ENCODE peak calls at places on chromosomes 11 and 22, in seven cellular contexts. R is IMR-90, P is H1, S is OCI-LY7, U is K562, O is PC-3, A is GM23248. X is an unnamed sample. For H4K20me1, the result is how much of the 10 kb centered on the place peaks cover.

GRCh38 chr11:14443642-14444041 is 56.0 kb downstream of the COPB1 start:
- DNase-seq in R (peak), P (no peak), S (no peak), U (no peak), O (peak), A (peak), X (peak)

GRCh38 chr22:47201996-47202818 is 439.8 kb downstream of the TBC1D22A start:
- DNase-seq in R (no peak), P (peak), S (no peak), U (no peak), O (no peak), A (no peak), X (no peak)

GRCh38 chr11:22725079-22725478 is 58.7 kb downstream of the GAS2 start:
- DNase-seq in R (peak), P (no peak), S (no peak), U (no peak), O (no peak), A (no peak), X (no peak)

GRCh38 chr11:45739866-45740265 is 65.1 kb upstream of the SLC35C1 start:
- DNase-seq in R (no peak), P (no peak), S (no peak), U (no peak), O (no peak), A (no peak), X (no peak)

GRCh38 chr22:19576460-19577421 is 52.5 kb upstream of the CLDN5 start:
- DNase-seq in R (peak), P (no peak), S (peak), U (peak), O (peak), A (peak), X (peak)

GRCh38 chr11:115612331-115612730 is 108.1 kb upstream of the CADM1 start:
- DNase-seq in R (peak), P (no peak), S (no peak), U (no peak), O (no peak), A (peak), X (no peak)

GRCh38 chr22:20783844-20784723 is 10.2 kb downstream of the SERPIND1 start:
- DNase-seq in R (peak), P (peak), S (peak), U (peak), O (peak), A (peak), X (peak)

GRCh38 chr11:111189466-111189865 is 56.1 kb upstream of the POU2AF2 start:
- DNase-seq in R (peak), P (no peak), S (peak), U (no peak), O (no peak), A (peak), X (no peak)

GRCh38 chr11:93054881-93055280 is 85.4 kb downstream of the MTNR1B start:
- DNase-seq in R (peak), P (no peak), S (no peak), U (peak), O (peak), A (peak), X (peak)

GRCh38 chr22:47996446-47996857 is 1234.0 kb downstream of the TBC1D22A start:
- DNase-seq in R (no peak), P (no peak), S (peak), U (no peak), O (no peak), A (no peak), X (no peak)

GRCh38 chr11:56990702-56991101 is 2.0 kb downstream of the OR5AK2 start:
- DNase-seq in R (no peak), P (no peak), S (no peak), U (no peak), O (no peak), A (no peak), X (no peak)

GRCh38 chr22:41280065-41280464 is 5.9 kb downstream of the RANGAP1 start:
- DNase-seq in R (no peak), P (no peak), S (no peak), U (no peak), O (no peak), A (no peak), X (no peak)

GRCh38 chr22:38305481-38306448 is 11.5 kb downstream of the CSNK1E start:
- DNase-seq in R (peak), P (no peak), S (peak), U (peak), O (no peak), A (peak), X (peak)

GRCh38 chr11:57781529-57781943 is 19.9 kb downstream of the CTNND1 start:
- DNase-seq in R (peak), P (peak), S (no peak), U (peak), O (peak), A (no peak), X (peak)

GRCh38 chr11:11324090-11324489 is 29.0 kb downstream of the CSNK2A3 start:
- DNase-seq in R (peak), P (no peak), S (no peak), U (no peak), O (peak), A (peak), X (no peak)

GRCh38 chr11:48087974-48088681 is 107.8 kb downstream of the PTPRJ start:
- DNase-seq in R (no peak), P (no peak), S (no peak), U (no peak), O (no peak), A (no peak), X (no peak)

GRCh38 chr22:47032956-47033647 is 270.7 kb downstream of the TBC1D22A start:
- DNase-seq in R (no peak), P (no peak), S (no peak), U (no peak), O (no peak), A (no peak), X (no peak)

GRCh38 chr11:77249427-77249826 is 52.1 kb downstream of the GDPD4 start:
- DNase-seq in R (peak), P (no peak), S (no peak), U (no peak), O (peak), A (peak), X (peak)

GRCh38 chr11:128210148-128210940 is 377.0 kb downstream of the ETS1 start:
- DNase-seq in R (peak), P (no peak), S (no peak), U (no peak), O (peak), A (peak), X (peak)

GRCh38 chr22:48607901-48608650 is 1219.6 kb downstream of the BRD1 start:
- DNase-seq in R (no peak), P (no peak), S (no peak), U (no peak), O (no peak), A (peak), X (no peak)

DNA sequence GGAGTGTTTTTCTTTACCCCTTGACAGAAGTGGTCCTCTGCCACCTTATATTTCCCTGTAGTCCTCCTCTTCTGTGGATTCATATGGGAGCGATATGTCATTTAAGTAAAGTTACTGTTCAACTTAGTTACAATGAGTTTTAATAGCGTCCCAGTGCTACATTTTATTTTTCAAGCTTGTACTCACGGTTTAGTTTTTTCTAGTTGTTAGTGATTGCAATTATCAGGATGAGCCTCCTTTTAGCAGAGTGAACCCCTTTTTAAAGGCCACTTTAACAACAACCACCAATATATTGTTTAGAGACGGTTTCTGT is 1.5 kb downstream of the PCF11 start:
- DNase-seq in R (no peak), P (no peak), S (no peak), U (no peak), O (no peak), A (no peak), X (no peak)
- H4K20me1 ChIP-seq in R (half or more), P (under half), S (under half), U (under half), O (under half), A (under half), X (under half)

GRCh38 chr11:131656179-131656838 is 285.9 kb downstream of the NTM start:
- DNase-seq in R (no peak), P (peak), S (no peak), U (no peak), O (no peak), A (no peak), X (no peak)
- H3K4me2 ChIP-seq in R (no peak), P (peak), S (no peak), U (no peak), O (no peak), A (no peak), X (no peak)

DNA sequence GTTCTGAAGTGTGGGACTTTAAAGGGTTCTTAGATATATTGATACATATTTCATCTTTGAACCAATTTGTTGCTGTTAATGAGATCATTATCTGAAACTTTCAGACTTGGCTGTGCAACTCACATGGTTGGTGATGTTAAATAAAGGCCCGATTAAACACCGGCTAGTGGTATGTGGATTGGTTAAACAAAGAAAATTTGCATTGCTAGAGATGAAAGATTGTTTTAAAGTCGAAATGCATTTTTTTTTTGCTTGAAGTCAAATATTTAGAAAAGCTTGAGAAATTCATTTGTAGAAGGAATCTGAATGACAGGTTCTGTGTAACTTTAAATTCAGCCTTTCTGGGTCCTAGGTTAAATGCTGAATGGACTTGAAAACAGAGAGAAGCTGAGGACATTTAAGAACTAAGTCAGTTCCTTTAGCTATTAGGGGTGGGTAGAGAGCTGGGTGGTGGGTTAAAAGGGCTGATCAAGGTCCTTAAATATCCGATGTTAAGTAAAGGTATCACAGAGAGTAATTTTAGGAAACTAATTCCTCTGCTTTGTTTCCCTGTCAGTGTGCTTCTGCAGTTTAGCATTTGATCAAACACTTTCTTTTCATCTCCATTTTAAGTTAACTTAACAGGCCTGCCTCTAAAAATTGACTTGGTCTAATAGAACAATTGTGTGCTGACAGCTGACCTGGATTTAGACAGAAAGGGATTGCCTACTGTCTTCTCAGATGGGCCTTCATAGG is 4.5 kb downstream of the ZNRF3 start:
- DNase-seq in R (no peak), P (no peak), S (no peak), U (no peak), O (no peak), A (no peak), X (no peak)
- H4K20me1 ChIP-seq in R (under half), P (under half), S (under half), U (under half), O (under half), A (under half), X (under half)

GRCh38 chr11:28581286-28582242 is 473.4 kb downstream of the METTL15 start:
- DNase-seq in R (peak), P (no peak), S (no peak), U (no peak), O (peak), A (peak), X (no peak)
- H3K4me2 ChIP-seq in R (no peak), P (no peak), S (no peak), U (no peak), O (no peak), A (no peak), X (no peak)

DNA sequence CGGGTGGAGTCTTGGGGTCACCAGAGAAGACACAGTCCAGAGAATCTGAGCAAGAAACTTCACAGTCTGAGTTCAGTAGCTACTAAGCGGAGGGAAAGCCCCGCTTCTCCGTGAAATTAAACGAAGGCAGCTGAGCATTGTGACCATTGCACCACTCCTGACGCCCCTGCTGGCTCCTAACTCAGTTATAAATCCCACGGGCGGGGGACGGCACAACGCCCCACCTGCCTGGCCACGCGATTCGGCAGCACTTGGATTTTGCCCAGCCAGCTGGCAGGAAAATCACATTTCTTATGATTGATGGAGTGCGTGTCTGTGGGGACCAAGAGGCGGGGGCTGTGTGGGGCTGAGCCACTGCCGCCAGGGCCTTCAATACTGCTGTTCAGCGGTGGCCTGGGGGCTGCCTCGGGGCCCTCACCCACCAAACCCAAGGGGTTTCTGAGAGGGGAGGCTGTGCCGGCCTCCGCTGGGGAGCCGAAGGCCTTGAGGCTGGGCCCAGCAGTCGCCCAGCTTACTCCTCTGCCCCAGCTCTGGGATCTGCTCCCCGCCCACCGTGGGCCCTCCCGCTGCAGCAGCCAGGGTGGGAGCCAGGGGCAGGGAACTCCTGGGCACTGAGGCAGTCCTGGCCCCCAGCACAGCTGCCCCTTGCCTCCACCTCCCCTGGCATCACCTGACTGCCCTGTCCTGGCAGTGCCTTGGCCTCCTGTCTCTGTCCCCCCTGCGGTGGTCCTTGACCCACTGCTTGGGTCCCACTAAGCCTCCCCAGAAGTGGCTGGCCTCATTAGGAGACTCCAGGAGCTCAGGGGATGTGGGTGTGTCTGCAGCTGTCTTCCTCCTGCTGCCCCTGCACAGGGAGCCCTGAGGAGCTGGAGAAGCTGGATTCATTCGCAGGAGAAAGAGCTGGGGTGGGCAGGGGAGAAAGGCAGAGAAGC is 30.8 kb downstream of the SHISAL1 start:
- DNase-seq in R (no peak), P (no peak), S (no peak), U (no peak), O (no peak), A (no peak), X (no peak)
- H4K20me1 ChIP-seq in R (under half), P (under half), S (under half), U (under half), O (under half), A (under half), X (under half)

X was measured in PC-9.